ENCODE peak calls at places on chromosomes 6 and 20, in six cellular contexts. S is posterior vena cava, T is choroid plexus epithelial cell, G is cerebellar cortex, Q is GOT3, V is T47D. I is an unnamed sample.

GRCh38 chr20:25274891-25275812 is 27.3 kb downstream of the PYGB start:
- DNase-seq in G (no peak), S (peak), V (no peak), Q (no peak), T (no peak), I (no peak)

GRCh38 chr6:45667265-45667664 is 289.5 kb upstream of the SUPT3H start:
- DNase-seq in V (no peak), Q (no peak), G (no peak), T (no peak), S (no peak), I (no peak)

GRCh38 chr6:40779399-40779798 is 192.2 kb upstream of the LRFN2 start:
- DNase-seq in T (peak), V (no peak), G (no peak), Q (no peak), S (no peak), I (peak)

GRCh38 chr6:115053169-115053860 is 710.5 kb upstream of the HS3ST5 start:
- DNase-seq in S (no peak), V (no peak), G (no peak), T (no peak), Q (no peak), I (no peak)

GRCh38 chr6:39421383-39422225 is 99.1 kb upstream of the KCNK16 start:
- DNase-seq in S (no peak), T (no peak), V (no peak), Q (no peak), G (no peak), I (no peak)

GRCh38 chr20:58545565-58546195 is 30.5 kb upstream of the APCDD1L start:
- DNase-seq in G (no peak), T (no peak), V (no peak), S (no peak), Q (no peak), I (no peak)

GRCh38 chr20:52422574-52423463 is 231.2 kb upstream of the ZFP64 start:
- DNase-seq in G (no peak), Q (no peak), T (no peak), V (no peak), S (no peak), I (no peak)

GRCh38 chr6:135227349-135227748 is 46.2 kb downstream of the MYB start:
- DNase-seq in V (peak), T (no peak), G (no peak), Q (no peak), S (no peak), I (no peak)

GRCh38 chr20:23608251-23608846 is 2.6 kb upstream of the CST9 start:
- DNase-seq in G (no peak), V (no peak), S (no peak), T (no peak), Q (no peak), I (no peak)

GRCh38 chr6:163707385-163708355 is 293.2 kb downstream of the QKI start:
- DNase-seq in V (peak), T (no peak), G (no peak), S (no peak), Q (no peak), I (no peak)

GRCh38 chr6:2980465-2980855 is 9.1 kb upstream of the SERPINB6 start:
- DNase-seq in G (no peak), T (no peak), V (no peak), S (no peak), Q (no peak), I (no peak)

GRCh38 chr6:166353507-166353906 is 11.2 kb upstream of the SFT2D1 start:
- DNase-seq in V (no peak), T (no peak), Q (no peak), S (no peak), G (no peak), I (no peak)

GRCh38 chr6:138824482-138825134 is 28.7 kb downstream of the ECT2L start:
- DNase-seq in Q (no peak), V (peak), S (no peak), G (no peak), T (no peak), I (no peak)

GRCh38 chr20:38228436-38228835 is 32.1 kb downstream of the KIAA1755 start:
- DNase-seq in T (peak), G (no peak), Q (no peak), S (peak), V (peak), I (no peak)

GRCh38 chr6:150987371-150987828 is 121.9 kb downstream of the MTHFD1L start:
- DNase-seq in Q (no peak), T (peak), G (no peak), V (no peak), S (no peak), I (no peak)

GRCh38 chr20:50921055-50921454 is 10.2 kb downstream of the ADNP start:
- DNase-seq in V (no peak), S (no peak), Q (no peak), T (peak), G (no peak), I (no peak)

GRCh38 chr6:195861-196360 is 96.4 kb upstream of the DUSP22 start:
- DNase-seq in G (peak), V (no peak), T (peak), Q (no peak), S (peak), I (peak)

GRCh38 chr6:15927531-15928230 is 201.2 kb upstream of the MYLIP start:
- DNase-seq in V (no peak), S (no peak), Q (no peak), T (no peak), G (no peak), I (peak)

GRCh38 chr20:21373436-21373835 is 23.9 kb downstream of the NKX2-4 start:
- DNase-seq in V (no peak), Q (no peak), S (no peak), T (no peak), G (no peak), I (no peak)

GRCh38 chr6:41338654-41339053 is 3.2 kb downstream of the NCR2 start:
- DNase-seq in V (no peak), S (no peak), Q (no peak), T (no peak), G (no peak), I (no peak)

I was measured in GM04503.